ENCODE peak calls at places on chromosome 22, in five cellular contexts. N is astrocyte, E is HepG2, F is endothelial cell of umbilical vein, K is keratinocyte. W is an unnamed sample.

GRCh38 chr22:44201556-44202129 is 20.9 kb downstream of the PARVG start:
- DNase-seq in K (no peak), N (no peak), F (no peak), E (no peak), W (no peak)

GRCh38 chr22:41302016-41302767 is 867 bp downstream of the ZC3H7B start:
- DNase-seq in K (no peak), F (no peak), N (no peak), E (no peak), W (peak; percentile 65)

GRCh38 chr22:50702261-50702671 is 29.6 kb downstream of the SHANK3 start:
- DNase-seq in F (no peak), E (no peak), K (no peak), N (no peak), W (no peak)

GRCh38 chr22:44291265-44292006 is 21.3 kb downstream of the SHISAL1 start:
- DNase-seq in K (no peak), F (no peak), E (no peak), N (no peak), W (no peak)

GRCh38 chr22:24975813-24976341 is 23.4 kb downstream of the KIAA1671 start:
- DNase-seq in K (no peak), E (no peak), N (no peak), F (no peak), W (no peak)

GRCh38 chr22:36384766-36385400 is 2.9 kb downstream of the MYH9 start:
- DNase-seq in F (peak; percentile 67), N (no peak), K (no peak), E (no peak), W (no peak)

GRCh38 chr22:34502821-34503220 is 563.1 kb upstream of the ISX start:
- DNase-seq in E (no peak), K (peak; percentile 5), F (no peak), N (no peak), W (no peak)

GRCh38 chr22:30859714-30860095 is 108.9 kb downstream of the MORC2 start:
- DNase-seq in E (no peak), N (no peak), K (no peak), F (no peak), W (peak; percentile 1)

GRCh38 chr22:23898006-23898974 is 4.1 kb downstream of the MIF start:
- DNase-seq in N (no peak), K (no peak), F (no peak), E (no peak), W (no peak)
- H3K4me3 ChIP-seq in N (no peak overlapping the region), K (no peak overlapping the region), F (no peak overlapping the region), E (no peak overlapping the region), W (no peak overlapping the region)

DNA sequence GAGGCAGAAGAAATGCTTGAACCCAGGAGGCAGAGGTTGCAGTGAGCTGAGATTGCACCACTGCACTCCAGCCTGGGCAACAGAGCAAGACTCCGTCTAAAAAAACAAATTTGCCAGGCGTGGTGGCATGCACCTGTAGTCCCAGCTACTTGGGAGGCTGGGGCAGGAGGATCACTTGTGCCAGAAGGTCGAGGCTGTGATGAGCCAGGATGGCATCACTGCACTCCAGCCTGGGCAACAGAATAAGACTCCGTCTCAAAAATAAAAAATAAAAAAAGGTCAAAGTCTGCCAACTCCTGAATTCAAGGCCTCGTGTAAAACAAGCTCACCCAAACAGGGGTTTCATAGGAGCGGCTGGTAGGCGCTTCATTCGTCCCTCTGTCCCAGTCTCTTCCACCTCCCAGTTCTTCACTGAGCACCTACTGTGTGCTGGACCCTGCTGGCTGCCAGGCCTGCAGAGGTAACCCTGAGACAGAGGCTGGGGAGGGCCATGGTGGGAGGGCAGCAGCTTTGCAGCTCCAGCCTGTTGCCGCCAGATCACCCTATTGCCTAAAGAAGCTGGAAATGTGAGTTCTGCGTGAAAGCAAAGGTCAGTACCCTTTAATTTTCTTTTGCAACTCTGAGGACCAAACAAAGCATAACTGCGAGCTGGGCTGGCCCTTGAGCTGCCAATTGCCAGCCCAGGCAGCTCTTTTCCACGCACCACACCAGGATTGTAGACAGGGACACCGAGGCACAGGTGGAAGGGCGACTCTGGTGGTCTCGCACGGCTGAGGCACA is 15.3 kb downstream of the RPL3 start:
- DNase-seq in K (no peak), F (no peak), E (no peak), N (no peak), W (no peak)
- H3K4me1 ChIP-seq in K (peaks cover 17% of the 10 kb centered on the region), F (peaks cover 9% of the 10 kb centered on the region), E (peaks cover 77% of the 10 kb centered on the region), N (peaks cover 15% of the 10 kb centered on the region), W (peaks cover 6% of the 10 kb centered on the region)

DNA sequence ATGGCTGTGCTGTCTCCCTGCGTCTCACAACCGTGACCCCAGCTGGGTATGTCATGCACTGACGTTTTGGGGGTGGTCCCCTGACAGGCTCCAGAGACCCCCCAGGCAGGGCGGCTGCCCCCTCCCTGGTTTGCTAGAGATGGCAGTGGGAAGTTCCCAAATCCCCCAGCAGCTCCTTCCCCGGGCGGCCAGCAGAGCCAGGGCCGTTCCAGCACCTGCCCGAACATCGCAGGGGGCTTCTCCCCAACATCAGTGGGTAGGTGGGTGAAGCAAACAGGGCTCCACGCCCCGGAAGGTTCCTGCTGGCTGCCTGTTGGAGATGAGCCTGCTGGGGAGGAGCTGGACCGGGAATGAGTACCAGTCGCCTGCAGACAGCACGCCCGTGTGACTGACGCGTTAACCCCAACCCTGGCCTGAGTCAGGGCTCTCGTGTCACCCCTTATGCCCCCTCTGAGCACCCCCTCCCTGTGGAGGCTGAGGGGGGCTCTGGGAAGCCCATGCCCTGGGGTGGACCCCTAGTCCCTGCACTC is 45.6 kb downstream of the GRAMD4 start:
- DNase-seq in K (no peak), N (no peak), F (no peak), E (no peak), W (no peak)
- TF ChIP-seq EZH2 in K (no peak), N (no peak), F (no peak), E (no peak), W (no peak)

GRCh38 chr22:46777609-46777970 is 15.1 kb downstream of the TBC1D22A start:
- DNase-seq in E (no peak), K (no peak), F (no peak), N (no peak), W (no peak)

GRCh38 chr22:46776486-46776826 is 14.0 kb downstream of the TBC1D22A start:
- DNase-seq in K (no peak), N (no peak), E (no peak), F (no peak), W (no peak)

GRCh38 chr22:46775364-46775758 is 12.9 kb downstream of the TBC1D22A start:
- DNase-seq in N (no peak), E (no peak), F (no peak), K (no peak), W (no peak)

GRCh38 chr22:46775789-46776485 is 13.5 kb downstream of the TBC1D22A start:
- DNase-seq in E (peak; percentile 43), K (no peak), N (no peak), F (no peak), W (peak; percentile 69)

DNA sequence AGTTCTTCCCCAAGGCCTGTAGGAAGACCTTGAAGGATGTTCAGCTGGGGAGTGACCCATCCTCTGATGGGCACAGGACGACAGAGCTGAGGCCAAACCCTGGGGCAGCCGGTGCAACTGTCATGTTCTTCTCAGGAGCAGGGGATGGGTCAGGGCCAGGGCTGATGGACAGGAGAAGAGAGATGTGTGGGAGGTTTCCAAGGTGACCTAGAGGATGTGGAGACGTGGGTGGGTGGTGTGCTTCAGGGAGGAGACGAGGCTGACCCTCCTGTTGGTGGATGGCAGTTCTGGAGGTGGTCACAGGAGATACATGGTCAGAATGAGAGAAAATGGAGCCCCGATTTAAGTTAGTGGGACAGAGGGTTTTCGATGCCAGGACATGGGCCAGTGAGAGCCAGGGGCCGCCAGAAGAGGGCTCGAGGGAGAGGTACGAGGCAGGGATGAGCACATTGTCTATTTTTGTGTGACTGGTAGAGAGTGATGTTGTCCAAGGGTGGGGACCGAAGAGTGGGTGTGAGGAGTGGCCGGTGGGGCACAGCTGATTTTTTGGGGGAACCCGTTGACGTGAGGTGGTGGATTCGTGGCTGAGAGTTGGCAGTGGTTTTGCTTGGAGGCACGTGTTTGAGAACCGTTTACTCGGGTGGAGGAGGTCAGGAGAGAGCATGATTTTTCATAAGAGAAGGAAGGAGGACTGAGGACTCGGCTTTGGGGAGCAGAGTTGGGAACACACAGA is 14.6 kb downstream of the TBC1D22A start:
- DNase-seq in E (no peak), F (no peak), K (no peak), N (no peak), W (no peak)
- H3K4me3 ChIP-seq in E (no peak overlapping the region), F (no peak overlapping the region), K (no peak overlapping the region), N (no peak overlapping the region), W (no peak overlapping the region)

DNA sequence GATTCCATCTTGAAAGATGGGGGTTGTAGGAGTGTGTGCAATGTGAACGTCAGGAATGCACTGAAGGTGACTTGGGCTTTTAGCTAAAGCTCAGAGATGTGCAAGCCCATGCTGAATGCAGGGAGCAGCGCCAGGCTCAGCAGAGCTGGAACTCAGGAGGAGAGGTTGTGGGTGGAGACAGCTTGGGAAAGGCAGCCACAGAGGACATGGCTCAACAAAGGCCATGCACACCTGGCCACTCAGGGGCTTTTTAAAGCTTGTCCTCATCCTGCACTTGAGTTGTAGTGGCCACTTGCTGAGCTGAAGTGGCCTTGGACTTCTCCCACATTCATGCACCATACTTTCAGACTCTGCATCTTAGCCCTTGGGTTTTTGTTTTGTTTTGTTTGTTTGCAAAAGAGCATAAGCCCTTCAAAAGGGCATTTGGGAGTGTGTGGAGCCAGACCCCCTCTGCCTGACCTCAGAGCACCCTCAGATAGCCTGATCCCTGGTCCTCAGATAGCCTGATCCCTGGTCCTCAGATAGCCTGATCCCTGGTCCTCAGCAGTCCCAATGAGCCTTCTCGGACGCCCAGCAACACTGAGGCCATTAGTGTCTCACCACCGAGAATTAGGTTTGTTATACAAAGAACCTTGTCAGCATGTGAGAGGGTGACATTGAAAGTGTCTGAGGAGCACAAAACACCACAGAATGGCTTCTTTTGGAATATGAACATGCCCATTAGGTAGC is 12.5 kb upstream of the TMA7B start:
- DNase-seq in K (no peak), N (no peak), F (no peak), E (no peak), W (no peak)
- H3K4me1 ChIP-seq in K (no peaks in the 10 kb centered on the region), N (no peaks in the 10 kb centered on the region), F (no peaks in the 10 kb centered on the region), E (peaks cover 16% of the 10 kb centered on the region), W (peaks cover 8% of the 10 kb centered on the region)

GRCh38 chr22:45975266-45976161 is 1.4 kb downstream of the WNT7B start:
- DNase-seq in N (no peak), F (no peak), E (no peak), K (no peak), W (peak; percentile 67)
- TF ChIP-seq EZH2 in N (peak; percentile 91), F (peak; percentile 99), E (peak; percentile 86), K (no peak), W (peak; percentile 48)

W was measured in hepatocyte.